ENCODE peak calls at places on chromosomes 4 and X, in six cellular contexts. N is type B pancreatic cell, Z is A673, V is midbrain, I is tibial artery, S is memory B cell. Q is an unnamed sample.

GRCh38 chr4:95085118-95085833 is 327.5 kb downstream of the BMPR1B start:
- DNase-seq in Z (no peak), I (no peak), V (no peak), S (no peak), N (no peak), Q (no peak)

GRCh38 chrX:3548743-3549441 is 164.6 kb downstream of the PRKX start:
- DNase-seq in S (no peak), I (no peak), V (no peak), N (no peak), Z (peak), Q (no peak)

GRCh38 chrX:153867139-153867538 is 18.8 kb downstream of the L1CAM start:
- DNase-seq in V (no peak), S (no peak), N (no peak), Z (no peak), I (no peak), Q (peak)

GRCh38 chr4:4541661-4542570 is at the start of gene STX18:
- DNase-seq in V (peak), I (peak), Z (peak), S (peak), N (peak), Q (peak)

GRCh38 chr4:163385466-163385865 is 41.8 kb downstream of the NPY5R start:
- DNase-seq in S (no peak), N (no peak), I (no peak), Z (no peak), V (no peak), Q (no peak)

GRCh38 chrX:71859637-71860036 is 51.0 kb upstream of the NHSL2 start:
- DNase-seq in N (no peak), S (peak), Z (peak), I (no peak), V (peak), Q (no peak)

GRCh38 chr4:10106421-10107039 is 10.1 kb downstream of the WDR1 start:
- DNase-seq in S (no peak), N (no peak), Z (peak), V (peak), I (peak), Q (no peak)

GRCh38 chr4:65453398-65453797 is 216.9 kb downstream of the EPHA5 start:
- DNase-seq in I (no peak), N (no peak), S (no peak), Z (no peak), V (no peak), Q (no peak)

GRCh38 chr4:97548186-97548585 is 595.1 kb downstream of the STPG2 start:
- DNase-seq in Z (no peak), V (no peak), N (no peak), I (no peak), S (no peak), Q (no peak)

GRCh38 chr4:4549534-4549933 is 7.7 kb upstream of the STX18 start:
- DNase-seq in V (no peak), N (no peak), S (no peak), Z (no peak), I (no peak), Q (no peak)